ENCODE peak calls at places on chromosome 10, in four cellular contexts. One of them, this sample, is unnamed.

GRCh38 chr10:108375691-108376090 is 1211.2 kb upstream of the SORCS1 start:
- DNase-seq in K562: no peak
- DNase-seq in SK-N-SH: no peak
- DNase-seq in HEK293T: no peak
- DNase-seq in this sample: no peak

GRCh38 chr10:33939892-33940291 is 605.4 kb upstream of the NRP1 start:
- DNase-seq in K562: no peak
- DNase-seq in SK-N-SH: no peak
- DNase-seq in HEK293T: no peak
- DNase-seq in this sample: no peak

GRCh38 chr10:119189811-119190282 is 11.2 kb upstream of the PRDX3 start:
- DNase-seq in SK-N-SH: no peak
- DNase-seq in HEK293T: no peak
- DNase-seq in K562: no peak
- DNase-seq in this sample: no peak

GRCh38 chr10:24897326-24897926 is 55.0 kb downstream of the PRTFDC1 start:
- DNase-seq in K562: peak
- DNase-seq in HEK293T: no peak
- DNase-seq in SK-N-SH: no peak
- DNase-seq in this sample: no peak

GRCh38 chr10:92640110-92640509 is 47.2 kb downstream of the KIF11 start:
- DNase-seq in SK-N-SH: no peak
- DNase-seq in HEK293T: no peak
- DNase-seq in K562: no peak
- DNase-seq in this sample: no peak

GRCh38 chr10:86056632-86057031 is 310.0 kb downstream of the GRID1 start:
- DNase-seq in SK-N-SH: no peak
- DNase-seq in HEK293T: no peak
- DNase-seq in K562: no peak
- DNase-seq in this sample: no peak

GRCh38 chr10:32348297-32349198 is 1.6 kb upstream of the EPC1 start:
- DNase-seq in SK-N-SH: peak
- DNase-seq in K562: no peak
- DNase-seq in HEK293T: no peak
- DNase-seq in this sample: no peak

GRCh38 chr10:23459323-23459939 is 20.6 kb downstream of the OTUD1 start:
- DNase-seq in HEK293T: no peak
- DNase-seq in SK-N-SH: no peak
- DNase-seq in K562: no peak
- DNase-seq in this sample: no peak

GRCh38 chr10:84348431-84348830 is 20.0 kb downstream of the CCSER2 start:
- DNase-seq in K562: no peak
- DNase-seq in HEK293T: no peak
- DNase-seq in SK-N-SH: no peak
- DNase-seq in this sample: no peak

GRCh38 chr10:4883079-4883739 is 57.2 kb downstream of the AKR1E2 start:
- DNase-seq in K562: peak
- DNase-seq in HEK293T: no peak
- DNase-seq in SK-N-SH: no peak
- DNase-seq in this sample: no peak

GRCh38 chr10:117005454-117006055 is 568 bp upstream of the SHTN1 start:
- DNase-seq in K562: peak
- DNase-seq in HEK293T: peak
- DNase-seq in SK-N-SH: no peak
- DNase-seq in this sample: no peak

GRCh38 chr10:49608925-49609282 is 1.2 kb upstream of the SLC18A3 start:
- DNase-seq in SK-N-SH: no peak
- DNase-seq in HEK293T: no peak
- DNase-seq in K562: no peak
- DNase-seq in this sample: no peak

GRCh38 chr10:69901623-69902505 is 100.2 kb downstream of the COL13A1 start:
- DNase-seq in K562: peak
- DNase-seq in HEK293T: peak
- DNase-seq in SK-N-SH: peak
- DNase-seq in this sample: no peak

GRCh38 chr10:35369049-35369760 is 32.9 kb downstream of the CCNY start:
- DNase-seq in HEK293T: no peak
- DNase-seq in K562: no peak
- DNase-seq in SK-N-SH: no peak
- DNase-seq in this sample: no peak

GRCh38 chr10:91525939-91526712 is 106.7 kb downstream of the PPP1R3C start:
- DNase-seq in HEK293T: no peak
- DNase-seq in K562: no peak
- DNase-seq in SK-N-SH: no peak
- DNase-seq in this sample: no peak

GRCh38 chr10:101021239-101021638 is 9.7 kb downstream of the PDZD7 start:
- DNase-seq in SK-N-SH: no peak
- DNase-seq in HEK293T: no peak
- DNase-seq in K562: no peak
- DNase-seq in this sample: no peak

GRCh38 chr10:17226891-17227303 is 1.1 kb upstream of the VIM start:
- DNase-seq in K562: no peak
- DNase-seq in HEK293T: no peak
- DNase-seq in SK-N-SH: no peak
- DNase-seq in this sample: no peak

GRCh38 chr10:114613237-114613979 is 44.7 kb downstream of the ABLIM1 start:
- DNase-seq in HEK293T: no peak
- DNase-seq in SK-N-SH: no peak
- DNase-seq in K562: no peak
- DNase-seq in this sample: no peak

GRCh38 chr10:22853906-22854447 is 73.9 kb upstream of the ARMC3 start:
- DNase-seq in HEK293T: no peak
- DNase-seq in SK-N-SH: no peak
- DNase-seq in K562: no peak
- DNase-seq in this sample: no peak

GRCh38 chr10:43983856-43984271 is 335.2 kb upstream of the ZNF32 start:
- DNase-seq in K562: no peak
- DNase-seq in SK-N-SH: no peak
- DNase-seq in HEK293T: no peak
- DNase-seq in this sample: no peak

GRCh38 chr10:79017882-79018550 is 50.8 kb upstream of the ZMIZ1 start:
- DNase-seq in K562: no peak
- DNase-seq in HEK293T: no peak
- DNase-seq in SK-N-SH: no peak
- DNase-seq in this sample: no peak

GRCh38 chr10:104328916-104329710 is 9.2 kb downstream of the ITPRIP start:
- DNase-seq in K562: no peak
- DNase-seq in SK-N-SH: no peak
- DNase-seq in HEK293T: peak
- DNase-seq in this sample: no peak

GRCh38 chr10:101830322-101831168 is 12.3 kb upstream of the OGA start:
- DNase-seq in K562: peak
- DNase-seq in SK-N-SH: peak
- DNase-seq in HEK293T: peak
- DNase-seq in this sample: peak

GRCh38 chr10:21495002-21495685 is 30.3 kb downstream of the SKIDA1 start:
- DNase-seq in K562: no peak
- DNase-seq in HEK293T: no peak
- DNase-seq in SK-N-SH: peak
- DNase-seq in this sample: no peak

GRCh38 chr10:78472542-78472890 is 438.9 kb downstream of the RPS24 start:
- DNase-seq in HEK293T: no peak
- DNase-seq in K562: no peak
- DNase-seq in SK-N-SH: peak
- DNase-seq in this sample: no peak

GRCh38 chr10:80273523-80274170 is 15.8 kb downstream of the MAT1A start:
- DNase-seq in SK-N-SH: no peak
- DNase-seq in HEK293T: no peak
- DNase-seq in K562: no peak
- DNase-seq in this sample: no peak

GRCh38 chr10:110498087-110498981 is 627 bp downstream of the DUSP5 start:
- DNase-seq in SK-N-SH: peak
- DNase-seq in K562: peak
- DNase-seq in HEK293T: peak
- DNase-seq in this sample: no peak

GRCh38 chr10:133379801-133380666 is 972 bp downstream of the PAOX start:
- DNase-seq in HEK293T: no peak
- DNase-seq in K562: no peak
- DNase-seq in SK-N-SH: no peak
- DNase-seq in this sample: no peak

GRCh38 chr10:17989908-17990767 is 38.4 kb downstream of the SLC39A12 start:
- DNase-seq in SK-N-SH: no peak
- DNase-seq in K562: no peak
- DNase-seq in HEK293T: no peak
- DNase-seq in this sample: peak

GRCh38 chr10:79144341-79145173 is 75.8 kb downstream of the ZMIZ1 start:
- DNase-seq in K562: no peak
- DNase-seq in HEK293T: no peak
- DNase-seq in SK-N-SH: no peak
- DNase-seq in this sample: no peak

GRCh38 chr10:97185326-97186058 is at the start of gene SLIT1:
- DNase-seq in K562: no peak
- DNase-seq in HEK293T: peak
- DNase-seq in SK-N-SH: peak
- DNase-seq in this sample: no peak

GRCh38 chr10:58435297-58435696 is 50.1 kb downstream of the TFAM start:
- DNase-seq in HEK293T: peak
- DNase-seq in K562: no peak
- DNase-seq in SK-N-SH: no peak
- DNase-seq in this sample: no peak

GRCh38 chr10:22259280-22259679 is 41.5 kb upstream of the EBLN1 start:
- DNase-seq in K562: no peak
- DNase-seq in SK-N-SH: no peak
- DNase-seq in HEK293T: no peak
- DNase-seq in this sample: no peak

GRCh38 chr10:102511562-102512274 is 7.9 kb downstream of the SUFU start:
- DNase-seq in HEK293T: no peak
- DNase-seq in K562: no peak
- DNase-seq in SK-N-SH: no peak
- DNase-seq in this sample: peak

GRCh38 chr10:56178210-56178609 is 182.8 kb downstream of the ZWINT start:
- DNase-seq in HEK293T: peak
- DNase-seq in SK-N-SH: peak
- DNase-seq in K562: no peak
- DNase-seq in this sample: no peak

GRCh38 chr10:26797340-26797739 is 63.4 kb downstream of the ABI1 start:
- DNase-seq in SK-N-SH: no peak
- DNase-seq in K562: no peak
- DNase-seq in HEK293T: no peak
- DNase-seq in this sample: no peak

GRCh38 chr10:46228076-46229071 is 58.4 kb upstream of the ANTXRL start:
- DNase-seq in HEK293T: peak
- DNase-seq in SK-N-SH: peak
- DNase-seq in K562: peak
- DNase-seq in this sample: no peak

GRCh38 chr10:91051834-91052233 is 130.9 kb upstream of the ANKRD1 start:
- DNase-seq in HEK293T: no peak
- DNase-seq in K562: no peak
- DNase-seq in SK-N-SH: no peak
- DNase-seq in this sample: no peak

GRCh38 chr10:131478398-131478989 is 167.0 kb upstream of the TCERG1L start:
- DNase-seq in K562: no peak
- DNase-seq in SK-N-SH: peak
- DNase-seq in HEK293T: no peak
- DNase-seq in this sample: no peak
- TF ChIP-seq FOXM1 in K562: no peak
- TF ChIP-seq FOXM1 in SK-N-SH: no peak
- TF ChIP-seq FOXM1 in HEK293T: no peak
- TF ChIP-seq FOXM1 in this sample: no peak

GRCh38 chr10:76583711-76584161 is 1053.9 kb downstream of the KCNMA1 start:
- DNase-seq in HEK293T: no peak
- DNase-seq in SK-N-SH: no peak
- DNase-seq in K562: no peak
- DNase-seq in this sample: no peak
- TF ChIP-seq FOXM1 in HEK293T: no peak
- TF ChIP-seq FOXM1 in SK-N-SH: no peak
- TF ChIP-seq FOXM1 in K562: no peak
- TF ChIP-seq FOXM1 in this sample: no peak

DNA sequence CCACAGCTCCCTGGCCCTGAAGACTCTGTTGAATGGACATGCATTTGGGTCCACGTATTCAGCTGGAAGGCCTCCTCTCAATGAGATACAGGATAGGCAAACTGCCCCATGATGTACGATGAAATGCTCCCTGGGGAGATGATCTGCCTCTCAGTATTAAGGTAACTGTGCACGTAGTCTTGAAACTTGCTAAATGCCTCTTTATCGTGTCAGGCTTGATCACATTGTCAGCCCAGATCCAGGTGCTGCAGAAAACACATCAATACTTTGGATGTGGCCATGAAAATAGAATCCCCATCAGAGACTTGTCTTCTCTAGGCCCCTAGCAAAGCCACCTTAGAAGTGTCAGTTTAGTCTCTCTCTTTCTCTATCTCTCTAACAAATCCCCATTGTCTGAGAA is 383.9 kb downstream of the KCNMA1 start:
- DNase-seq in K562: no peak
- DNase-seq in SK-N-SH: no peak
- DNase-seq in HEK293T: no peak
- DNase-seq in this sample: no peak
- TF ChIP-seq FOXM1 in K562: no peak
- TF ChIP-seq FOXM1 in SK-N-SH: no peak
- TF ChIP-seq FOXM1 in HEK293T: no peak
- TF ChIP-seq FOXM1 in this sample: no peak

GRCh38 chr10:11715815-11716494 is 26.2 kb upstream of the ECHDC3 start:
- DNase-seq in HEK293T: no peak
- DNase-seq in K562: no peak
- DNase-seq in SK-N-SH: no peak
- DNase-seq in this sample: no peak

GRCh38 chr10:11713963-11714362 is 28.2 kb upstream of the ECHDC3 start:
- DNase-seq in HEK293T: no peak
- DNase-seq in SK-N-SH: no peak
- DNase-seq in K562: no peak
- DNase-seq in this sample: no peak

GRCh38 chr10:11712761-11713160 is 29.4 kb upstream of the ECHDC3 start:
- DNase-seq in SK-N-SH: no peak
- DNase-seq in K562: no peak
- DNase-seq in HEK293T: no peak
- DNase-seq in this sample: no peak

GRCh38 chr10:11714750-11715365 is 27.3 kb upstream of the ECHDC3 start:
- DNase-seq in SK-N-SH: no peak
- DNase-seq in K562: no peak
- DNase-seq in HEK293T: no peak
- DNase-seq in this sample: no peak

DNA sequence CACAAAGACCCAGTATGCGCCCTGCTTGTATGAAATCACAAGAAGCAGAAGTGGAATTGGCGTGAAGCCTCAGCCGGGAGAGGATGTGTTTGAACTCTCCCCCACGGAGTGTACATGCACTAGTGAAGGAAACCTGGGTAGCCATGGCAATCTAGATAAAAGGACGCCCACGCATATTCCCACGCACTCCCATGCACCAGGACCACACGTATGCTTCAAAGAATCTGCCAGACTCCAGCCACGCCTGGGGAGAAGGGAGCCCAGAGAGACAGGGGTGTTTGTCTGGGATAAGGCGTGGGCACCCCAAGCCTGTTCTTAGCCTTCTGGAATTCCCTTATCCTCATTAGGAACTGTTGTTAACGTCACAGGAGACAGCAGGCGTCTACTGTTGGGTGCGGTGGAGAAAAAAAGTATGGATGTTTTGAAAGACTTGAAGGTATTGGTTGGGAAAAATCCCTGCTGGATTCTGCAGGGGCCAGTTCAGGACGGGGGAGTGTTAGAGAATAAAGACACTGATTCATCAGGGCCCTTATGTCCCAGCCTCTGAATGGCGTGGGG is 28.9 kb upstream of the ECHDC3 start:
- DNase-seq in K562: peak
- DNase-seq in SK-N-SH: no peak
- DNase-seq in HEK293T: no peak
- DNase-seq in this sample: peak
- TF ChIP-seq FOXM1 in K562: no peak
- TF ChIP-seq FOXM1 in SK-N-SH: no peak
- TF ChIP-seq FOXM1 in HEK293T: no peak
- TF ChIP-seq FOXM1 in this sample: no peak

This sample was measured in GM12878.